ENCODE peak calls at places on chromosomes 6 and 20, in five cellular contexts. Y is epithelial cell of esophagus, H is endothelial cell, F is PC-9, E is body of pancreas. R is an unnamed sample.

GRCh38 chr6:32847004-32847403 is 3.2 kb upstream of the PSMB8 start:
- DNase-seq in F (no peak), H (no peak), Y (no peak), E (no peak), R (no peak)

GRCh38 chr20:2749951-2750342 is 50.5 kb downstream of the CPXM1 start:
- DNase-seq in F (no peak), H (no peak), E (no peak), Y (no peak), R (no peak)

GRCh38 chr6:100057941-100058340 is 63.9 kb upstream of the MCHR2 start:
- DNase-seq in Y (peak), E (no peak), H (no peak), F (no peak), R (no peak)

GRCh38 chr20:50678213-50678898 is 13.0 kb downstream of the RIPOR3 start:
- DNase-seq in H (no peak), Y (no peak), F (peak), E (peak), R (peak)

GRCh38 chr6:40903456-40903855 is 135.6 kb downstream of the UNC5CL start:
- DNase-seq in E (no peak), H (no peak), Y (peak), F (no peak), R (no peak)

GRCh38 chr20:57714409-57715267 is 4.8 kb upstream of the PMEPA1 start:
- DNase-seq in F (peak), H (no peak), E (no peak), Y (peak), R (no peak)

GRCh38 chr6:90257486-90257738 is 39.2 kb downstream of the BACH2 start:
- DNase-seq in F (no peak), E (no peak), H (no peak), Y (no peak), R (no peak)

GRCh38 chr6:80404889-80405288 is 298.4 kb downstream of the BCKDHB start:
- DNase-seq in F (no peak), E (no peak), Y (no peak), H (no peak), R (no peak)

GRCh38 chr20:46358336-46359058 is 47.9 kb downstream of the ELMO2 start:
- DNase-seq in Y (no peak), H (no peak), F (no peak), E (no peak), R (no peak)

GRCh38 chr6:154411076-154411475 is 54.5 kb upstream of the IPCEF1 start:
- DNase-seq in E (no peak), Y (no peak), F (no peak), H (no peak), R (no peak)